ENCODE peak calls at places on chromosomes 6 and 20, in six cellular contexts. K is neural progenitor cell, L is MM.1S, G is A549, R is HCT116, X is Karpas-422. C is an unnamed sample.

GRCh38 chr6:123393333-123393732 is 243.4 kb downstream of the TRDN start:
- DNase-seq in K (no peak), L (peak; percentile 55), G (no peak), R (no peak), X (no peak), C (no peak)

GRCh38 chr6:167079853-167080297 is 43.0 kb upstream of the CCR6 start:
- DNase-seq in K (no peak), L (peak; percentile 77), G (no peak), R (no peak), X (peak; percentile 66), C (no peak)

GRCh38 chr6:147135211-147135672 is 69.0 kb upstream of the STXBP5 start:
- DNase-seq in K (no peak), L (no peak), G (peak; percentile 4), R (no peak), X (no peak), C (peak; percentile 81)

GRCh38 chr6:7518853-7519252 is 22.6 kb upstream of the DSP start:
- DNase-seq in K (no peak), L (no peak), G (no peak), R (no peak), X (no peak), C (no peak)

GRCh38 chr6:80143312-80143960 is 37.0 kb downstream of the BCKDHB start:
- DNase-seq in K (no peak), L (no peak), G (no peak), R (peak; percentile 67), X (no peak), C (peak; percentile 83)

GRCh38 chr6:17226766-17227338 is 54.3 kb upstream of the RBM24 start:
- DNase-seq in K (no peak), L (no peak), G (no peak), R (no peak), X (no peak), C (peak; percentile 6)

GRCh38 chr6:31740397-31741223 is 805 bp downstream of the MSH5 start:
- DNase-seq in K (no peak), L (peak; percentile 43), G (no peak), R (no peak), X (peak; percentile 95), C (no peak)

GRCh38 chr6:125804264-125804663 is 13.5 kb downstream of the NCOA7 start:
- DNase-seq in K (no peak), L (no peak), G (no peak), R (no peak), X (no peak), C (no peak)

GRCh38 chr6:90123796-90124195 is 172.8 kb downstream of the BACH2 start:
- DNase-seq in K (no peak), L (no peak), G (no peak), R (no peak), X (no peak), C (peak; percentile 61)

GRCh38 chr20:41436679-41437078 is 70.1 kb upstream of the EMILIN3 start:
- DNase-seq in K (no peak), L (no peak), G (no peak), R (no peak), X (no peak), C (peak; percentile 48)

GRCh38 chr20:43119720-43120119 is 70.0 kb downstream of the PTPRT start:
- DNase-seq in K (no peak), L (peak; percentile 81), G (no peak), R (no peak), X (no peak), C (no peak)

GRCh38 chr6:158568549-158568948 is 8.7 kb downstream of the TMEM181 start:
- DNase-seq in K (peak; percentile 29), L (no peak), G (no peak), R (no peak), X (no peak), C (no peak)

GRCh38 chr6:130600880-130601341 is 226.3 kb upstream of the SMLR1 start:
- DNase-seq in K (no peak), L (no peak), G (no peak), R (no peak), X (no peak), C (peak; percentile 99)

GRCh38 chr6:98928688-98929087 is 19.1 kb downstream of the FBXL4 start:
- DNase-seq in K (no peak), L (no peak), G (no peak), R (no peak), X (no peak), C (no peak)

GRCh38 chr20:23305098-23305497 is 45.5 kb upstream of the NXT1 start:
- DNase-seq in K (no peak), L (no peak), G (no peak), R (no peak), X (no peak), C (peak; percentile 38)

GRCh38 chr6:134106702-134107101 is 54.3 kb upstream of the SLC2A12 start:
- DNase-seq in K (no peak), L (no peak), G (no peak), R (no peak), X (no peak), C (no peak)

GRCh38 chr6:87909849-87910248 is 137.8 kb upstream of the SPACA1 start:
- DNase-seq in K (no peak), L (no peak), G (no peak), R (no peak), X (no peak), C (peak; percentile 95)

GRCh38 chr20:43584448-43585138 is 6.1 kb upstream of the IFT52 start:
- DNase-seq in K (no peak), L (no peak), G (no peak), R (no peak), X (no peak), C (peak; percentile 82)

GRCh38 chr6:27126815-27127537 is 120.5 kb upstream of the PRSS16 start:
- DNase-seq in K (peak; percentile 92), L (peak; percentile 88), G (peak; percentile 41), R (peak; percentile 85), X (peak; percentile 94), C (peak; percentile 75)

GRCh38 chr20:57289401-57290177 is 23.1 kb upstream of the BMP7 start:
- DNase-seq in K (peak; percentile 44), L (no peak), G (no peak), R (no peak), X (no peak), C (no peak)

GRCh38 chr6:112338310-112338709 is 8.8 kb upstream of the RFPL4B start:
- DNase-seq in K (no peak), L (no peak), G (no peak), R (no peak), X (no peak), C (no peak)

GRCh38 chr6:49736017-49736508 is 8.1 kb downstream of the CRISP3 start:
- DNase-seq in K (no peak), L (no peak), G (no peak), R (no peak), X (no peak), C (no peak)

DNA sequence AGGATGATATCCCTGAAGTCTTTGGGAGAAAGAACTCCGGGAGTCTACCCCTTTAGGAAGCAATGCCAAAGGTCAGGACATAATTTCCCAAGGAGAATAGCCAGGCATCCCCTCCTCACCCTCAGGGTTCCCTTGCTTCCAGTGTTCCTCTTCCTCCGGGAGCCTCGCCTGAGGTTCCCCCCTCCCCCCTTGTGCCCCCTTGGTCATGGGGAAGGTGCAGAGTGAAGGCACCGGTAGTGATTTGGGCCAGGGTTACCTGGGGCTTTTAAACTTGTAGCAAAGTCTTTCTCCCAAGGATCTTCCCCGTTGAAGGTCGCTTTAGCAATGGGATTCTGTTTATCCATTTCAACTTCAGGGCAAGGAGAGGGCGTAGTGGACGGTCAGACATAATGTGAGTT is 1.2 kb downstream of the ISM1 start:
- DNase-seq in K (peak; percentile 10), L (no peak), G (no peak), R (no peak), X (no peak), C (no peak)
- H3K4me2 ChIP-seq in K (peak overlapping the region; percentile 87), L (peak overlapping the region; percentile 80), G (peak overlapping the region; percentile 97), R (peak overlapping the region; percentile 87), X (no peak overlapping the region), C (peak overlapping the region; percentile 78)

GRCh38 chr20:49272654-49273053 is 5.2 kb downstream of the ZNFX1 start:
- DNase-seq in K (no peak), L (peak; percentile 82), G (no peak), R (no peak), X (no peak), C (no peak)
- H3K4me2 ChIP-seq in K (no peak overlapping the region), L (peak overlapping the region; percentile 39), G (no peak overlapping the region), R (no peak overlapping the region), X (no peak overlapping the region), C (no peak overlapping the region)

GRCh38 chr6:50842861-50843384 is 24.3 kb downstream of the TFAP2B start:
- DNase-seq in K (peak; percentile 65), L (no peak), G (no peak), R (no peak), X (no peak), C (no peak)

GRCh38 chr6:50842446-50842845 is 23.8 kb downstream of the TFAP2B start:
- DNase-seq in K (no peak), L (no peak), G (no peak), R (no peak), X (no peak), C (no peak)

GRCh38 chr6:50845499-50846108 is 26.9 kb downstream of the TFAP2B start:
- DNase-seq in K (peak; percentile 67), L (no peak), G (no peak), R (no peak), X (no peak), C (no peak)

GRCh38 chr6:50846109-50846859 is 27.6 kb downstream of the TFAP2B start:
- DNase-seq in K (no peak), L (no peak), G (no peak), R (no peak), X (no peak), C (no peak)

GRCh38 chr6:50843842-50844241 is 25.2 kb downstream of the TFAP2B start:
- DNase-seq in K (peak; percentile 92), L (peak; percentile 27), G (peak; percentile 2), R (no peak), X (no peak), C (no peak)
- H3K4me2 ChIP-seq in K (peak overlapping the region; percentile 28), L (peak overlapping the region; percentile 10), G (no peak overlapping the region), R (no peak overlapping the region), X (no peak overlapping the region), C (no peak overlapping the region)

DNA sequence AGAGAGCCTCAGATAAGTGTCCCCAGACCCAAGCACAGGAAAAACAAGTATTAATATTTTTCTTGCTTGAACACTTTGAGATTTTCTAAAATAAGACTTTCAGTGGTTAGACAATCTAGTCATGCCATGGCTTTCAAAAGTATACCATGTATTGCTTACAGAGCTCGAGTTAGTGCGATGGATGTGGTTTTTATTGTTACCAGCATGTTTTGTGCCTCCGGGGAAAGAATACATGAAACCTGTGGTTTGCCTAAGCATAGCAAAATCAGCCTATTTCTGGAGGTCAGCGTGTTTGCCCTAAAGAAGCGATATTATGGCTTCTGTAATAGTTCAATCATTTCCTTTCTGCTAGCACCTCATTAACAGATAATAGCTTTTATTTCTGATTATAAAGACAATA is 21.6 kb downstream of the RIN2 start:
- DNase-seq in K (no peak), L (peak; percentile 96), G (no peak), R (no peak), X (no peak), C (no peak)
- H3K4me2 ChIP-seq in K (no peak overlapping the region), L (peak overlapping the region; percentile 89), G (no peak overlapping the region), R (no peak overlapping the region), X (peak overlapping the region; percentile 34), C (no peak overlapping the region)

C was measured in astrocyte.